ENCODE peak calls at places on chromosomes 3 and 15, in four cellular contexts. T is aorta, M is GM23338, I is lower lobe of right lung. E is an unnamed sample. For H3K4me1 and H3K36me3, the result is how much of the 10 kb centered on the place peaks cover.

GRCh38 chr3:154795582-154795981 is 284.5 kb upstream of the MME start:
- DNase-seq in T (no peak), M (no peak), I (no peak), E (no peak)

GRCh38 chr3:182533394-182533793 is 259.9 kb upstream of the ATP11B start:
- DNase-seq in T (no peak), M (no peak), I (no peak), E (peak)

GRCh38 chr15:29936353-29937049 is 114.2 kb upstream of the TJP1 start:
- DNase-seq in T (no peak), M (no peak), I (no peak), E (no peak)

GRCh38 chr3:159236306-159236705 is 434.5 kb downstream of the MFSD1 start:
- DNase-seq in T (no peak), M (no peak), I (no peak), E (no peak)

GRCh38 chr3:69241769-69242168 is 119.4 kb upstream of the LMOD3 start:
- DNase-seq in T (no peak), M (no peak), I (no peak), E (no peak)

GRCh38 chr3:186361612-186362408 is at the start of gene DGKG:
- DNase-seq in T (peak), M (peak), I (peak), E (peak)

GRCh38 chr3:153144779-153145178 is 17.2 kb upstream of the RAP2B start:
- DNase-seq in T (no peak), M (no peak), I (no peak), E (no peak)

GRCh38 chr15:44125879-44126278 is 69.2 kb downstream of the FRMD5 start:
- DNase-seq in T (no peak), M (no peak), I (no peak), E (no peak)

GRCh38 chr15:31484369-31484951 is 157.8 kb downstream of the KLF13 start:
- DNase-seq in T (no peak), M (no peak), I (no peak), E (no peak)

GRCh38 chr3:179710079-179710478 is 57.2 kb downstream of the USP13 start:
- DNase-seq in T (no peak), M (peak), I (no peak), E (no peak)

GRCh38 chr3:156396851-156397250 is 158.1 kb downstream of the SSR3 start:
- DNase-seq in T (no peak), M (no peak), I (no peak), E (no peak)

GRCh38 chr15:31236184-31237041 is 90.2 kb upstream of the KLF13 start:
- DNase-seq in T (peak), M (no peak), I (peak), E (peak)

GRCh38 chr15:29090617-29091466 is 178.8 kb downstream of the NSMCE3 start:
- DNase-seq in T (peak), M (peak), I (no peak), E (no peak)

GRCh38 chr15:47339800-47340575 is 377.3 kb upstream of the SEMA6D start:
- DNase-seq in T (no peak), M (no peak), I (no peak), E (no peak)

GRCh38 chr3:126540342-126540849 is 16.4 kb downstream of the CHST13 start:
- DNase-seq in T (peak), M (no peak), I (peak), E (no peak)

GRCh38 chr3:15572138-15572537 is 29.2 kb downstream of the HACL1 start:
- DNase-seq in T (no peak), M (no peak), I (no peak), E (no peak)

GRCh38 chr3:169454823-169455222 is 208.7 kb downstream of the MECOM start:
- DNase-seq in T (no peak), M (no peak), I (no peak), E (no peak)

GRCh38 chr3:138833908-138834358 is 795 bp downstream of the PIK3CB start:
- DNase-seq in T (no peak), M (peak), I (no peak), E (peak)

GRCh38 chr15:42688301-42688700 is 48.6 kb downstream of the CDAN1 start:
- DNase-seq in T (no peak), M (no peak), I (no peak), E (no peak)

GRCh38 chr3:197750863-197751737 is 1.4 kb downstream of the FYTTD1 start:
- DNase-seq in T (peak), M (no peak), I (peak), E (peak)

GRCh38 chr3:157488144-157488543 is 15.1 kb downstream of the VEPH1 start:
- DNase-seq in T (no peak), M (no peak), I (no peak), E (no peak)

GRCh38 chr15:99998661-99999101 is 265.4 kb upstream of the LYSMD4 start:
- DNase-seq in T (no peak), M (no peak), I (no peak), E (no peak)

GRCh38 chr15:56775632-56776031 is 42.3 kb upstream of the ZNF280D start:
- DNase-seq in T (no peak), M (no peak), I (no peak), E (no peak)

GRCh38 chr3:65729973-65730372 is 308.7 kb downstream of the MAGI1 start:
- DNase-seq in T (no peak), M (no peak), I (no peak), E (no peak)

GRCh38 chr15:68192117-68192516 is 13.0 kb downstream of the CALML4 start:
- DNase-seq in T (no peak), M (peak), I (no peak), E (no peak)

GRCh38 chr3:82186017-82186416 is 424.6 kb upstream of the GBE1 start:
- DNase-seq in T (no peak), M (no peak), I (no peak), E (no peak)

GRCh38 chr3:32797776-32798175 is 20.0 kb upstream of the TRIM71 start:
- DNase-seq in T (no peak), M (no peak), I (no peak), E (no peak)

GRCh38 chr3:161508852-161509477 is 12.4 kb downstream of the OTOL1 start:
- DNase-seq in T (no peak), M (peak), I (no peak), E (no peak)

GRCh38 chr3:13533823-13534435 is 15.0 kb upstream of the FBLN2 start:
- DNase-seq in T (peak), M (no peak), I (no peak), E (no peak)

GRCh38 chr15:84955089-84955848 is 26.4 kb upstream of the PDE8A start:
- DNase-seq in T (peak), M (peak), I (peak), E (peak)

GRCh38 chr15:27410986-27411385 is 440.0 kb downstream of the GABRG3 start:
- DNase-seq in T (no peak), M (no peak), I (no peak), E (no peak)

GRCh38 chr3:17742837-17743659 is 617 bp upstream of the TBC1D5 start:
- DNase-seq in T (no peak), M (no peak), I (no peak), E (peak)

GRCh38 chr3:59262076-59262498 is 212.3 kb upstream of the CFAP20DC start:
- DNase-seq in T (no peak), M (no peak), I (no peak), E (no peak)

GRCh38 chr3:167684389-167684993 is 30.7 kb upstream of the WDR49 start:
- DNase-seq in T (no peak), M (peak), I (no peak), E (peak)

GRCh38 chr15:98804057-98804380 is 155.7 kb downstream of the IGF1R start:
- DNase-seq in T (no peak), M (no peak), I (no peak), E (no peak)

GRCh38 chr15:26555898-26556297 is 217.0 kb downstream of the GABRB3 start:
- DNase-seq in T (no peak), M (no peak), I (no peak), E (no peak)

GRCh38 chr3:184656991-184657669 is 54.7 kb downstream of the MAGEF1 start:
- DNase-seq in T (no peak), M (no peak), I (no peak), E (no peak)

GRCh38 chr3:187191271-187191670 is 6.0 kb upstream of the RTP1 start:
- DNase-seq in T (no peak), M (no peak), I (no peak), E (no peak)

GRCh38 chr3:99170867-99171517 is 269.5 kb upstream of the DCBLD2 start:
- DNase-seq in T (no peak), M (no peak), I (no peak), E (no peak)

DNA sequence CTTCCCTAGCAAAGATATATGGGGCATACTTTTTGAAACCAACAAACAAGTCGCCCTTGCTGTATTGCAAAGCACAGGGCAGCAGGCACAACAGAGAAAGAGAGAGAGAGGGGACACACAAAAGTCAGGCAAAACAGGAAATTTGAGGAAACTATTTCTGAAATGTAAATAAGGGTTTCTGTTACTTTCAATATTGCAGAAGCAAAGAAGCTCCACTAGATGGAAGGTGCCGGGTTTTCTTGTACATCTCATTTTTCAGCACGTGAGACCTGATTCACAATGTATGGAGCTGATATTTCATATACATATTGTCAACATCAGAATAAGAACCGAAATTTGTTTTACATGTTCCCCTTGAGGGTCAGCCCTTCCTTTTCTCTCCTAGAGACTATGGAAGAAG is 127.4 kb downstream of the FOXP1 start:
- DNase-seq in T (no peak), M (no peak), I (no peak), E (no peak)
- H3K27ac ChIP-seq in T (no peak), M (no peak), I (peak), E (no peak)

GRCh38 chr3:46895761-46896160 is 18.2 kb downstream of the PTH1R start:
- DNase-seq in T (peak), M (no peak), I (peak), E (no peak)
- H3K4me1 ChIP-seq in T (under half), M (under half), I (under half), E (under half)

GRCh38 chr3:101762041-101762646 is 16.9 kb upstream of the NXPE3 start:
- DNase-seq in T (no peak), M (no peak), I (no peak), E (no peak)
- H3K36me3 ChIP-seq in T (under half), M (under half), I (under half), E (under half)

GRCh38 chr3:42651248-42652091 is 2.0 kb upstream of the ZBTB47 start:
- DNase-seq in T (peak), M (no peak), I (no peak), E (no peak)
- H3K27ac ChIP-seq in T (no peak), M (peak), I (no peak), E (no peak)

GRCh38 chr15:101066501-101067408 is 147.6 kb downstream of the LRRK1 start:
- DNase-seq in T (peak), M (no peak), I (peak), E (no peak)
- H3K4me1 ChIP-seq in T (under half), M (under half), I (under half), E (under half)

DNA sequence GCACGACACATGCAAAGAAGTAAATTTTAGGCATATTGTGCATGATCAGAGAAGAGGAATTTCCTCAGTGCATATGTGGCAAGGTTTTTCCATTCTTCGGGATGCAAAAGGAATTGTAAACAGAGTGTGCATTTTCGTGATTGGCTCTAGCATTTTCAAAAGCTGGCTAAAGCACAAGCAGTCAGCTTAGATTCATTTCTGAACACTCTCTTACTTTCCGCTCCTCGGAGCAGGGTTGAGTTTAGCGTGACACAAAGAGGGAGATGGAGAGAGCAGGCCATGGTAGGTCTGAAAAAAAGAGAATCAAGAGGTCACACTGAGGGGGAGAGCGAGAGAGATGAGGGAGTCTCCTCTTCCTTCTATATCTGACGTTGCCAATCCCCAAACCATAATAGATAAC is 128.1 kb downstream of the ADAMTS9 start:
- DNase-seq in T (no peak), M (no peak), I (no peak), E (no peak)
- H3K36me3 ChIP-seq in T (under half), M (under half), I (under half), E (under half)

GRCh38 chr3:150912501-150912900 is 7.3 kb upstream of the MINDY4B start:
- DNase-seq in T (no peak), M (no peak), I (no peak), E (no peak)
- H3K27ac ChIP-seq in T (no peak), M (no peak), I (no peak), E (no peak)

GRCh38 chr15:87710406-87710805 is 546.1 kb downstream of the NTRK3 start:
- DNase-seq in T (peak), M (no peak), I (no peak), E (no peak)

GRCh38 chr15:87715252-87715651 is 541.3 kb downstream of the NTRK3 start:
- DNase-seq in T (no peak), M (no peak), I (no peak), E (no peak)

GRCh38 chr15:87711011-87711410 is 545.5 kb downstream of the NTRK3 start:
- DNase-seq in T (no peak), M (no peak), I (no peak), E (no peak)

GRCh38 chr15:87713405-87713995 is 543.0 kb downstream of the NTRK3 start:
- DNase-seq in T (no peak), M (no peak), I (no peak), E (no peak)

GRCh38 chr15:87712211-87712610 is 544.3 kb downstream of the NTRK3 start:
- DNase-seq in T (no peak), M (no peak), I (no peak), E (no peak)
- H3K4me1 ChIP-seq in T (under half), M (under half), I (under half), E (under half)